ENCODE peak calls at places on chromosomes 7 and 10, in six cellular contexts. W is A549, I is K562, G is endothelial cell of umbilical vein, J is GM12878, O is HepG2. V is an unnamed sample.

GRCh38 chr7:74010407-74010806 is 17.6 kb upstream of the ELN start:
- DNase-seq in I (no peak), J (no peak), O (no peak), G (no peak), W (no peak), V (no peak)

GRCh38 chr7:142357953-142358520 is 100.2 kb upstream of the PRSS58 start:
- DNase-seq in G (peak; percentile 62), O (peak; percentile 47), W (peak; percentile 76), I (peak; percentile 64), J (peak; percentile 5), V (peak; percentile 84)

GRCh38 chr10:22500567-22501369 is 155.5 kb downstream of the SPAG6 start:
- DNase-seq in J (no peak), O (no peak), I (no peak), W (no peak), G (no peak), V (no peak)

GRCh38 chr7:984361-985126 is 1.6 kb downstream of the CYP2W1 start:
- DNase-seq in W (no peak), O (no peak), I (no peak), G (no peak), J (no peak), V (no peak)

GRCh38 chr10:25522946-25523608 is 348.3 kb downstream of the GPR158 start:
- DNase-seq in I (no peak), O (no peak), G (peak; percentile 57), J (no peak), W (peak; percentile 17), V (peak; percentile 1)

GRCh38 chr10:75619636-75620035 is 188.2 kb downstream of the LRMDA start:
- DNase-seq in J (no peak), W (no peak), I (no peak), O (no peak), G (no peak), V (no peak)

GRCh38 chr7:116588225-116588624 is 63.4 kb downstream of the CAV1 start:
- DNase-seq in W (no peak), O (no peak), J (no peak), G (peak; percentile 81), I (no peak), V (peak; percentile 8)

GRCh38 chr10:110978204-110978603 is 58.8 kb downstream of the SHOC2 start:
- DNase-seq in J (no peak), I (no peak), G (no peak), W (no peak), O (no peak), V (no peak)

GRCh38 chr7:18555120-18555519 is 59.6 kb downstream of the HDAC9 start:
- DNase-seq in J (no peak), I (no peak), G (no peak), O (no peak), W (no peak), V (no peak)

GRCh38 chr7:77935652-77936348 is 137.2 kb downstream of the PHTF2 start:
- DNase-seq in J (no peak), O (no peak), G (peak; percentile 15), W (no peak), I (no peak), V (no peak)

GRCh38 chr7:8119228-8119627 is 142.7 kb downstream of the ICA1 start:
- DNase-seq in J (no peak), W (no peak), G (no peak), O (no peak), I (no peak), V (no peak)

GRCh38 chr7:71900556-71900955 is 511.6 kb downstream of the CALN1 start:
- DNase-seq in G (no peak), O (no peak), W (no peak), J (no peak), I (no peak), V (no peak)

GRCh38 chr7:133705596-133705995 is 421.5 kb upstream of the LRGUK start:
- DNase-seq in G (no peak), J (no peak), O (no peak), I (no peak), W (peak; percentile 86), V (peak; percentile 55)

GRCh38 chr7:109351493-109351892 is 781.8 kb downstream of the DNAJB9 start:
- DNase-seq in J (no peak), G (no peak), W (no peak), O (no peak), I (no peak), V (no peak)

GRCh38 chr7:1693991-1694524 is 24.0 kb downstream of the ELFN1 start:
- DNase-seq in I (no peak), W (peak; percentile 50), J (no peak), G (no peak), O (no peak), V (peak; percentile 47)

GRCh38 chr7:122803323-122803722 is 82.9 kb downstream of the CADPS2 start:
- DNase-seq in G (peak; percentile 74), I (no peak), W (peak; percentile 9), J (no peak), O (peak; percentile 36), V (peak; percentile 38)

GRCh38 chr10:33421789-33422188 is 87.3 kb upstream of the NRP1 start:
- DNase-seq in J (no peak), G (peak; percentile 18), I (no peak), O (no peak), W (peak; percentile 25), V (no peak)

GRCh38 chr7:101582971-101583370 is 46.1 kb downstream of the MYL10 start:
- DNase-seq in J (no peak), G (no peak), W (no peak), I (no peak), O (no peak), V (no peak)

GRCh38 chr7:32062150-32062549 is 8.1 kb downstream of the PDE1C start:
- DNase-seq in G (peak; percentile 48), O (peak; percentile 16), I (peak; percentile 46), J (no peak), W (peak; percentile 78), V (peak; percentile 52)
- TF ChIP-seq CTCF in G (peak; percentile 66), O (peak; percentile 59), I (peak; percentile 52), J (peak; percentile 54), W (peak; percentile 51), V (peak; percentile 90)

GRCh38 chr7:105387621-105388372 is 924 bp downstream of the SRPK2 start:
- DNase-seq in I (peak; percentile 84), O (peak; percentile 28), W (peak; percentile 55), J (no peak), G (peak; percentile 67), V (peak; percentile 78)

GRCh38 chr7:105389889-105390288 is 1.2 kb upstream of the SRPK2 start:
- DNase-seq in W (no peak), G (no peak), O (no peak), I (no peak), J (no peak), V (no peak)

GRCh38 chr7:105391429-105391828 is 2.7 kb upstream of the SRPK2 start:
- DNase-seq in I (no peak), G (no peak), W (no peak), J (no peak), O (no peak), V (no peak)

GRCh38 chr7:105389090-105389650 is 449 bp upstream of the SRPK2 start:
- DNase-seq in I (no peak), G (peak; percentile 62), W (peak; percentile 77), O (peak; percentile 55), J (no peak), V (peak; percentile 72)

GRCh38 chr7:105388373-105389089 is at the start of gene SRPK2:
- DNase-seq in G (peak; percentile 69), J (no peak), W (peak; percentile 81), I (peak; percentile 96), O (peak; percentile 51), V (peak; percentile 87)
- TF ChIP-seq MAX in G (no peak), J (no peak), W (peak; percentile 2), I (no peak), O (no peak), V (no peak)

GRCh38 chr7:137850586-137850985 is 3.8 kb upstream of the DGKI start:
- DNase-seq in O (no peak), W (no peak), G (no peak), J (no peak), I (no peak), V (no peak)

GRCh38 chr7:137844690-137845425 is 1.9 kb downstream of the DGKI start:
- DNase-seq in G (no peak), J (no peak), W (no peak), O (no peak), I (no peak), V (no peak)

GRCh38 chr7:137846588-137847417 is at the start of gene DGKI:
- DNase-seq in J (no peak), G (no peak), W (no peak), I (no peak), O (no peak), V (no peak)

GRCh38 chr7:137848095-137848494 is 1.3 kb upstream of the DGKI start:
- DNase-seq in O (no peak), W (no peak), G (no peak), I (no peak), J (no peak), V (no peak)

DNA sequence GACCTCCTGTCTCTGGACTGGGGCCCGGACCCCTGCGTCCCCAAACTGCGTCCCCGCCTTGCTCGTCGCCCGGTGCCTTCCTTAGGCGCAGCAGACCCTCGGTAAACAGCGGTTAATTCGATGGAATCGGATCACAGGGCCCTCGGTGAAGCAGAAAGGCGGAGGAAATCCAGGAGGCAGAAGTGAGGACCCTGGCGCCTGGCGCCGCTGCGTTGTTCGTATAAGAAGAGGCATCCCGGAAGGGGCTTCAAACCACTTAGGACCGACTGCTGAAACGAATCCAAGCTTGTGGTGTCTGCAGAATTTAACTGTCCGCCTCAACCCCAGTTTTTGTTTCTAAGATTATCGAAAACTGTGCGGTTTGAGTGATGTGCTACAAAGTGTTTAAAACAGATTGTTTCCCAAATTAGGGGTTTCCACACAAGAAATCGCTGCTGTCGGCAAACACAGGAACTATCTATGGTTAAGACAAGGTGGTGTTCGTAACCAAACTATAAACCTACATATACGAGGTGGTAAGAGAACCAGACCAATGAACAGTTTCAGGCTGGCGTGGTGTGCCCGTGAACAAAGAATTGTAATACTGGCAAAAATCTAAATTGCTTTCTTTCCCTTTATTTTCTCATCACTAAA is 760 bp upstream of the DGKI start:
- DNase-seq in G (peak; percentile 12), O (no peak), J (peak; percentile 35), I (no peak), W (no peak), V (no peak)
- TF ChIP-seq MYC in G (no peak), O (no peak), J (no peak), I (no peak), W (no peak), V (no peak)

GRCh38 chr10:13656337-13657183 is 69.8 kb downstream of the PRPF18 start:
- DNase-seq in I (no peak), W (no peak), O (no peak), G (no peak), J (no peak), V (no peak)

GRCh38 chr10:13658864-13659685 is 72.3 kb downstream of the PRPF18 start:
- DNase-seq in W (no peak), J (no peak), G (peak; percentile 30), I (no peak), O (no peak), V (no peak)

GRCh38 chr10:13659887-13660544 is 73.3 kb downstream of the PRPF18 start:
- DNase-seq in G (peak; percentile 59), W (peak; percentile 27), O (no peak), I (peak; percentile 79), J (peak; percentile 17), V (peak; percentile 33)

GRCh38 chr10:13657184-13657680 is 70.5 kb downstream of the PRPF18 start:
- DNase-seq in G (no peak), O (no peak), J (no peak), I (no peak), W (no peak), V (no peak)

DNA sequence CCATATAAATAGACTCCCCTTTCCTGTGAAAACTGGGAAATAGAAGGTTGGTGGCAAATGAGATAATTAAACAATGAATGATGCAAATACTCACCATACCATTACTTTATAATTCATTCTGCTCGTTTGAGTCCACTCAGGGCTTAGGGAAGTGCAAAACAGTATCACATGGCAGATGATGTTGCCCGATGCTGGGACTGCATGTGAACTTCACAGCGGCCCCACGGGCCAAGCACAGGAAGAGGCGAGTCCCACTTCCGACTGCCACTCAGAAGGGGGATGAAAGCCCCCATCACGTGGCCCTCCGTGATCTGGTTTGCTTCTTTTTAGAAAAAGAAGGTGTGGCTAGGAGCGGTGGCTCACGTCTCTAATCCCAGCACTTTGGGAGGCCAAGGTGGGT is 71.5 kb downstream of the PRPF18 start:
- DNase-seq in O (no peak), I (no peak), W (no peak), G (no peak), J (no peak), V (no peak)
- TF ChIP-seq CTCF in O (no peak), I (no peak), W (no peak), G (no peak), J (no peak), V (no peak)